ENCODE peak calls at places on chromosomes 6 and 20, in four cellular contexts. One of them, this sample, is unnamed. For H3K4me1 and H3K36me3, the result is how much of the 10 kb centered on the place peaks cover.

GRCh38 chr6:26330835-26331808 is 33.9 kb upstream of the BTN3A2 start:
- DNase-seq in endothelial cell of umbilical vein: peak
- DNase-seq in fibroblast of lung: no peak
- DNase-seq in IMR-90: peak
- DNase-seq in this sample: peak

GRCh38 chr6:39251406-39251805 is 22.1 kb upstream of the KCNK5 start:
- DNase-seq in fibroblast of lung: no peak
- DNase-seq in endothelial cell of umbilical vein: no peak
- DNase-seq in IMR-90: no peak
- DNase-seq in this sample: no peak

GRCh38 chr6:148203970-148204369 is 138.7 kb upstream of the SASH1 start:
- DNase-seq in endothelial cell of umbilical vein: no peak
- DNase-seq in fibroblast of lung: peak
- DNase-seq in IMR-90: peak
- DNase-seq in this sample: peak

GRCh38 chr20:33811763-33812672 is 870 bp downstream of the CHMP4B start:
- DNase-seq in IMR-90: peak
- DNase-seq in endothelial cell of umbilical vein: peak
- DNase-seq in fibroblast of lung: peak
- DNase-seq in this sample: peak

GRCh38 chr6:115551510-115551909 is 509.2 kb downstream of the FRK start:
- DNase-seq in IMR-90: no peak
- DNase-seq in endothelial cell of umbilical vein: no peak
- DNase-seq in fibroblast of lung: peak
- DNase-seq in this sample: no peak

GRCh38 chr6:136378888-136379287 is 89.2 kb upstream of the BCLAF1 start:
- DNase-seq in fibroblast of lung: no peak
- DNase-seq in endothelial cell of umbilical vein: no peak
- DNase-seq in IMR-90: peak
- DNase-seq in this sample: peak

GRCh38 chr6:141744971-141745370 is 387.8 kb upstream of the GJE1 start:
- DNase-seq in IMR-90: no peak
- DNase-seq in endothelial cell of umbilical vein: peak
- DNase-seq in fibroblast of lung: peak
- DNase-seq in this sample: no peak

GRCh38 chr6:35213161-35213823 is 464 bp upstream of the SCUBE3 start:
- DNase-seq in endothelial cell of umbilical vein: no peak
- DNase-seq in IMR-90: no peak
- DNase-seq in fibroblast of lung: no peak
- DNase-seq in this sample: peak

GRCh38 chr6:89944826-89945407 is 50.6 kb downstream of the GJA10 start:
- DNase-seq in fibroblast of lung: peak
- DNase-seq in IMR-90: peak
- DNase-seq in endothelial cell of umbilical vein: no peak
- DNase-seq in this sample: peak

GRCh38 chr20:9573598-9573997 is 59.2 kb downstream of the LAMP5 start:
- DNase-seq in IMR-90: no peak
- DNase-seq in fibroblast of lung: no peak
- DNase-seq in endothelial cell of umbilical vein: no peak
- DNase-seq in this sample: no peak

GRCh38 chr20:18388860-18389259 is 78.0 kb downstream of the DZANK1 start:
- DNase-seq in fibroblast of lung: peak
- DNase-seq in endothelial cell of umbilical vein: peak
- DNase-seq in IMR-90: peak
- DNase-seq in this sample: peak

GRCh38 chr20:5118220-5119142 is 1.3 kb downstream of the PCNA start:
- DNase-seq in IMR-90: no peak
- DNase-seq in endothelial cell of umbilical vein: peak
- DNase-seq in fibroblast of lung: no peak
- DNase-seq in this sample: peak

DNA sequence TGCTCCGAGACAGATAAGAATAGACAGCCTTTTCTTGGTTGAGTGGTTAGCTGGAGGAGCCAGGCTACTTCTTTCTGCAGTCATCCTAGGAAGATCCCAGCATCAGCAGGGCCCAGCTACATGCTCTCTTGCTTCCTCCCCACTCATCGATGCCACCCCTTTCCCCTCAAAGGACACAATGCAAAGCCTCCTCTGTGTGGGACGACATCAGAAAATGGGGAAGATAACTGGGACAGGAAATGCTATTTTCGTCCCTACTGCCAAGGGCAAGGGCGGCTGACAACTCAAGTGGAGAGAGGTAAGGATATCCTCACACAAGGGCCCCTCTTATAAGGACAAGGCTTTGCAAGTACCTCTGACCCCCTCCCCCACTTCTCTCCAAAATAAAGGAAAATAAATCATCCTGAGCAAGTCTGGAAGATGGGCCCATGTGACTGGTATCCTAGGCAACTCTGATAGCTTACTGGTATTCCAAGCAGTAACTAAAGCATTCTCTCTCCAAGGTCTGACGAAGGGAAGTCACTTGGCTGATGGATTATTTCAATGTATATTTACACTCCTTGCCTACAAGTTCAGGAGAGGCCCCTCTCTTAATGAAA is 11.4 kb downstream of the ELMO2 start:
- DNase-seq in endothelial cell of umbilical vein: no peak
- DNase-seq in IMR-90: no peak
- DNase-seq in fibroblast of lung: no peak
- DNase-seq in this sample: no peak
- H3K4me2 ChIP-seq in endothelial cell of umbilical vein: no peak
- H3K4me2 ChIP-seq in IMR-90: no peak
- H3K4me2 ChIP-seq in fibroblast of lung: no peak
- H3K4me2 ChIP-seq in this sample: no peak

GRCh38 chr20:41245086-41245707 is 72.3 kb downstream of the ZHX3 start:
- DNase-seq in endothelial cell of umbilical vein: peak
- DNase-seq in fibroblast of lung: peak
- DNase-seq in IMR-90: peak
- DNase-seq in this sample: peak
- H3K4me1 ChIP-seq in endothelial cell of umbilical vein: under half
- H3K4me1 ChIP-seq in fibroblast of lung: under half
- H3K4me1 ChIP-seq in IMR-90: under half
- H3K4me1 ChIP-seq in this sample: under half

DNA sequence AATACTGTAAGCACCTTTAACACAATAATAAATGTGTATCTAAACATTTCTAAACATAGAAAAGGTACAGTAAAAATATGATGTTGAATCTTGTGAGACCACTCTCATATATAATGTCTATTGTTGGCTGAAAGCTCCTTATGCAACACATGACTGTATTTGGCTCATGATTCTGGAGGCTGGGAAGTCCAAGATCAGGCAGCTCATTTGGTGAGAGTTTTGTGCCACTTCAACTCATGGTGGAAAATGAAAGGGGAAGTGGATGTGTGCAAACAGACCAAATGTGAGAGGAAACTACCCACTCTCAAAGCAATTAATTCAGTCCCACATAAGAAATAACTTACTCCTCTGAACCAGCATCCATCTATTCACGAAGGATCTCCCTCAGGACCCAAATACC is 257.7 kb upstream of the OPRM1 start:
- DNase-seq in IMR-90: no peak
- DNase-seq in endothelial cell of umbilical vein: no peak
- DNase-seq in fibroblast of lung: no peak
- DNase-seq in this sample: no peak
- H3K36me3 ChIP-seq in IMR-90: under half
- H3K36me3 ChIP-seq in endothelial cell of umbilical vein: under half
- H3K36me3 ChIP-seq in fibroblast of lung: under half
- H3K36me3 ChIP-seq in this sample: under half

DNA sequence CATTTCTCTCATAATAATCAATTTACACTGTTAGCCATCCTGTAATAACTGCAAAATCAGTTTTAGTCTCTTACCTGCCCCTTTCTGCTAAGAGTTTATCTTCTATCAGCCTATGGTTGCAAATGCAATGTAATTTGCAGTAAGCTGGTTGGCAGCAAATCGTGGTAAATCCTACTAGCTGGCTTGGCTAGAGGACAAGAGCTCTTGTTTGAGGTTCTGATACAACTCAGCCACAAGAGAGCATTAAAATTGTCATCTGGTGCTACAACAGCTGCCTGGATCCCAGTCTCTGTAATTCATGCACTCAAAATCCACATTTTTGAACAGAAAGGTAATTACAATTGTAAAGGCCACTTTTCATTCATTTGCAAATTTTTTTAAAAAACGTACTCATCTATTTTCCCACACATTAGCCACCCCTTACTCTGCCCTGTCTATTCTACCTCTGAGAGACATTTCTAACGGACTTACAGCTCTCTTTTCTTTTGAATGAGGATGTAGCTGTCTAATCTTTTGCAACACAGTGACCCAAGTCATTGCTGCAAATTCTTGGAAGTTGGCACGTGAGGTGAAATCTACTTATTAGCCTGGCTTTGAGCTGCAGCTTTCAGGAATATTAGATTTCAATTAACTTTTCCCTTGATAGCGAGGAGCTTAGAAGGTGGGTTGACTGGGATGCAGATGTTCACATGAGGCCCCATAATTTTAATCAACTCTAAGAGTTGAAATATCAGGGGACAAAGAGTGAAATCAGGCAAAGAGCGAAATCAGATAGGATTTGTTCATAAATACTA is 53.9 kb upstream of the FAM184A start:
- DNase-seq in endothelial cell of umbilical vein: no peak
- DNase-seq in IMR-90: no peak
- DNase-seq in fibroblast of lung: no peak
- DNase-seq in this sample: peak
- H3K4me2 ChIP-seq in endothelial cell of umbilical vein: no peak
- H3K4me2 ChIP-seq in IMR-90: no peak
- H3K4me2 ChIP-seq in fibroblast of lung: no peak
- H3K4me2 ChIP-seq in this sample: no peak

GRCh38 chr20:38123021-38123587 is 42.0 kb downstream of the TGM2 start:
- DNase-seq in endothelial cell of umbilical vein: peak
- DNase-seq in fibroblast of lung: peak
- DNase-seq in IMR-90: peak
- DNase-seq in this sample: peak
- H3K4me1 ChIP-seq in endothelial cell of umbilical vein: under half
- H3K4me1 ChIP-seq in fibroblast of lung: under half
- H3K4me1 ChIP-seq in IMR-90: under half
- H3K4me1 ChIP-seq in this sample: under half

GRCh38 chr20:41172296-41173140 is 35.2 kb downstream of the PLCG1 start:
- DNase-seq in endothelial cell of umbilical vein: no peak
- DNase-seq in fibroblast of lung: peak
- DNase-seq in IMR-90: no peak
- DNase-seq in this sample: no peak

GRCh38 chr20:41174373-41174772 is 37.0 kb downstream of the PLCG1 start:
- DNase-seq in IMR-90: no peak
- DNase-seq in fibroblast of lung: no peak
- DNase-seq in endothelial cell of umbilical vein: no peak
- DNase-seq in this sample: no peak

GRCh38 chr20:41171736-41172295 is 34.5 kb downstream of the PLCG1 start:
- DNase-seq in fibroblast of lung: no peak
- DNase-seq in endothelial cell of umbilical vein: no peak
- DNase-seq in IMR-90: no peak
- DNase-seq in this sample: no peak

GRCh38 chr20:41173791-41174341 is 36.5 kb downstream of the PLCG1 start:
- DNase-seq in endothelial cell of umbilical vein: no peak
- DNase-seq in IMR-90: no peak
- DNase-seq in fibroblast of lung: no peak
- DNase-seq in this sample: no peak

DNA sequence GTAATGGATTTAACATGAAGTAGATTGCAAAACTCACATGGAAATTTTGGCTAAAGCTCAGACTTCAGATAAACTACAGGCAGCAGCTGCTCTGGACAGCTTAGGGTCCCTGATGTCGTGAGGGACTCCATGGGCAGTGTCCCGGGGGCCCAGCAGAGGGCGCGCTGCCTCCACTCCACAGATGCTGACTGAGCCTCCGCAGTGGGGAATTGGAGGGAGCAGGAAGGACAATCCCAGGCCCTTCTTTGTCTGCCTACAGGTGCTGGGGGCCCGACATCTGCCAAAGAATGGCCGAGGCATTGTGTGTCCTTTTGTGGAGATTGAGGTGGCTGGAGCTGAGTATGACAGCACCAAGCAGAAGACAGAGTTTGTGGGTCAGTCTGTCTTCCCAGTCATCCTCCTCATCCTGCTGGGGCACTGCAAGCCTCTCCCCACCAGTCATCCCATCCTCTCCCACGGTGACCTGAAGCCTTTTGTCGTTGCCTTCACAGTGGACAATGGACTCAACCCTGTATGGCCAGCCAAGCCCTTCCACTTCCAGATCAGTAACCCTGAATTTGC is 35.9 kb downstream of the PLCG1 start:
- DNase-seq in IMR-90: peak
- DNase-seq in endothelial cell of umbilical vein: peak
- DNase-seq in fibroblast of lung: peak
- DNase-seq in this sample: peak
- H3K36me3 ChIP-seq in IMR-90: half or more
- H3K36me3 ChIP-seq in endothelial cell of umbilical vein: under half
- H3K36me3 ChIP-seq in fibroblast of lung: under half
- H3K36me3 ChIP-seq in this sample: under half

DNA sequence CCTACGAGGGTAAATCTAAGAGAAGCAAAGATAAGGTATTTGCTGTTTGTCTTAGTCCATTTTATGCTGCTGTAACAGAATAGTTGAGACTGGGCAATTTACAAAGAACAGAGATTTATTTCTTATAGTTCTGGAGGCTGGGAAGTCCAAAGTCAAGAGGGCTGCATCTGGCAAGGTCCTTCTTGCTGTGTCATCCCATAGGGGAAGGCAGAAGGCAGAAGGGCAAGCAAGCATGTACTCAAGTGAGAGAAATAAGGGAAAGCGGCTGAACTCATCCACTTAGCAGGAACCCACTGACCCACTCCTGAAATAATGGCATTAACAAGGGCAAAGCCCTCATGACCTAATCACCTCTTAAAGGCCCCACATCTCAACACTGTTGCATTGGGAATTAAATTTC is 102.7 kb downstream of the AGPAT4 start:
- DNase-seq in IMR-90: no peak
- DNase-seq in fibroblast of lung: no peak
- DNase-seq in endothelial cell of umbilical vein: no peak
- DNase-seq in this sample: no peak
- H3K4me2 ChIP-seq in IMR-90: no peak
- H3K4me2 ChIP-seq in fibroblast of lung: no peak
- H3K4me2 ChIP-seq in endothelial cell of umbilical vein: no peak
- H3K4me2 ChIP-seq in this sample: no peak

GRCh38 chr6:150153905-150154492 is 11.2 kb downstream of the PPP1R14C start:
- DNase-seq in endothelial cell of umbilical vein: no peak
- DNase-seq in fibroblast of lung: no peak
- DNase-seq in IMR-90: no peak
- DNase-seq in this sample: peak
- H3K4me1 ChIP-seq in endothelial cell of umbilical vein: under half
- H3K4me1 ChIP-seq in fibroblast of lung: under half
- H3K4me1 ChIP-seq in IMR-90: under half
- H3K4me1 ChIP-seq in this sample: under half